ENCODE peak calls at places on chromosomes 1 and 21, in six cellular contexts. F is astrocyte of the spinal cord, Q is GM20000, S is dorsolateral prefrontal cortex, E is lung, X is pancreas. U is an unnamed sample.

GRCh38 chr21:38741976-38742309 is 63.8 kb upstream of the ETS2 start:
- DNase-seq in E (no peak), X (no peak), Q (no peak), S (no peak), F (no peak), U (no peak)

GRCh38 chr1:5575396-5576110 is 416.7 kb downstream of the NPHP4 start:
- DNase-seq in S (no peak), X (no peak), E (no peak), F (no peak), Q (no peak), U (no peak)

GRCh38 chr1:36224537-36225297 is 474 bp downstream of the THRAP3 start:
- DNase-seq in E (peak; percentile 82), Q (peak; percentile 82), X (peak; percentile 90), F (peak; percentile 86), S (no peak), U (peak; percentile 93)

GRCh38 chr1:232084584-232085223 is 458.1 kb downstream of the DISC1 start:
- DNase-seq in E (no peak), S (no peak), X (no peak), F (peak; percentile 16), Q (no peak), U (no peak)

GRCh38 chr1:47371016-47371517 is 37.5 kb downstream of the CMPK1 start:
- DNase-seq in Q (no peak), X (no peak), S (no peak), E (no peak), F (peak; percentile 60), U (no peak)

GRCh38 chr1:93448292-93448982 is 519 bp downstream of the FNBP1L start:
- DNase-seq in X (peak; percentile 87), S (no peak), Q (peak; percentile 53), E (peak; percentile 50), F (peak; percentile 23), U (no peak)

GRCh38 chr21:39313457-39314154 is at the start of gene BRWD1:
- DNase-seq in S (peak; percentile 54), E (peak; percentile 77), Q (peak; percentile 91), F (peak; percentile 89), X (peak; percentile 92), U (peak; percentile 67)

GRCh38 chr1:160748182-160748876 is 9.3 kb downstream of the SLAMF7 start:
- DNase-seq in S (no peak), F (peak; percentile 4), X (no peak), E (no peak), Q (no peak), U (peak; percentile 22)

GRCh38 chr1:207861442-207862177 is 49.3 kb downstream of the CD34 start:
- DNase-seq in S (no peak), X (no peak), F (no peak), E (no peak), Q (peak; percentile 31), U (no peak)

GRCh38 chr21:15379776-15380175 is 315.0 kb upstream of the NRIP1 start:
- DNase-seq in F (no peak), E (no peak), S (no peak), Q (no peak), X (no peak), U (no peak)

GRCh38 chr1:221604948-221605347 is 136.9 kb downstream of the DUSP10 start:
- DNase-seq in X (no peak), E (no peak), S (no peak), Q (no peak), F (no peak), U (no peak)

GRCh38 chr1:112317140-112317539 is 78.9 kb upstream of the CTTNBP2NL start:
- DNase-seq in Q (no peak), X (no peak), F (no peak), S (no peak), E (no peak), U (no peak)

GRCh38 chr21:46117586-46118304 is 19.8 kb downstream of the COL6A2 start:
- DNase-seq in Q (no peak), F (no peak), S (no peak), X (peak; percentile 43), E (no peak), U (no peak)

GRCh38 chr1:41707793-41708192 is 210.9 kb downstream of the HIVEP3 start:
- DNase-seq in E (no peak), Q (no peak), S (no peak), F (no peak), X (no peak), U (no peak)

GRCh38 chr1:163068716-163069115 is 445 bp upstream of the RGS4 start:
- DNase-seq in Q (no peak), S (no peak), X (no peak), F (no peak), E (no peak), U (peak; percentile 47)

GRCh38 chr1:221816899-221817298 is 75.0 kb upstream of the DUSP10 start:
- DNase-seq in Q (no peak), S (no peak), X (no peak), F (peak; percentile 92), E (no peak), U (peak; percentile 95)

GRCh38 chr1:55632058-55632457 is 416.9 kb upstream of the USP24 start:
- DNase-seq in Q (no peak), X (no peak), E (no peak), F (peak; percentile 40), S (no peak), U (peak; percentile 53)

GRCh38 chr1:79396901-79397300 is 390.4 kb upstream of the ADGRL4 start:
- DNase-seq in S (no peak), E (no peak), F (no peak), X (no peak), Q (no peak), U (no peak)
- TF ChIP-seq CTCF in S (no peak), E (no peak), F (no peak), X (no peak), Q (no peak), U (no peak)

GRCh38 chr1:219544163-219544846 is 68.6 kb downstream of the ZC3H11B start:
- DNase-seq in E (no peak), X (no peak), Q (no peak), S (no peak), F (peak; percentile 28), U (no peak)
- TF ChIP-seq CTCF in E (no peak), X (no peak), Q (no peak), S (no peak), F (peak; percentile 12), U (no peak)

GRCh38 chr1:8899046-8899445 is 20.6 kb upstream of the ENO1 start:
- DNase-seq in Q (no peak), F (no peak), S (no peak), E (no peak), X (no peak), U (no peak)

GRCh38 chr1:8903908-8904650 is 25.6 kb upstream of the ENO1 start:
- DNase-seq in X (no peak), S (no peak), Q (no peak), F (peak; percentile 93), E (peak; percentile 76), U (peak; percentile 97)

GRCh38 chr1:8905582-8906191 is 27.2 kb upstream of the ENO1 start:
- DNase-seq in F (no peak), Q (no peak), S (no peak), X (no peak), E (no peak), U (no peak)

GRCh38 chr1:8902765-8903164 is 24.3 kb upstream of the ENO1 start:
- DNase-seq in X (no peak), E (no peak), S (no peak), Q (no peak), F (peak; percentile 28), U (peak; percentile 71)

GRCh38 chr1:8903410-8903809 is 24.9 kb upstream of the ENO1 start:
- DNase-seq in Q (no peak), E (no peak), S (no peak), X (no peak), F (no peak), U (peak; percentile 59)
- TF ChIP-seq CTCF in Q (no peak), E (no peak), S (no peak), X (no peak), F (no peak), U (peak; percentile 23)

GRCh38 chr1:229403573-229403972 is 30.3 kb downstream of the ACTA1 start:
- DNase-seq in S (no peak), Q (no peak), E (no peak), X (no peak), F (no peak), U (no peak)
- TF ChIP-seq CTCF in S (no peak), Q (no peak), E (no peak), X (no peak), F (no peak), U (no peak)

GRCh38 chr1:171204311-171204710 is 19.2 kb downstream of the FMO2 start:
- DNase-seq in E (no peak), X (no peak), Q (no peak), S (no peak), F (no peak), U (no peak)
- TF ChIP-seq CTCF in E (no peak), X (no peak), Q (no peak), S (no peak), F (no peak), U (no peak)

DNA sequence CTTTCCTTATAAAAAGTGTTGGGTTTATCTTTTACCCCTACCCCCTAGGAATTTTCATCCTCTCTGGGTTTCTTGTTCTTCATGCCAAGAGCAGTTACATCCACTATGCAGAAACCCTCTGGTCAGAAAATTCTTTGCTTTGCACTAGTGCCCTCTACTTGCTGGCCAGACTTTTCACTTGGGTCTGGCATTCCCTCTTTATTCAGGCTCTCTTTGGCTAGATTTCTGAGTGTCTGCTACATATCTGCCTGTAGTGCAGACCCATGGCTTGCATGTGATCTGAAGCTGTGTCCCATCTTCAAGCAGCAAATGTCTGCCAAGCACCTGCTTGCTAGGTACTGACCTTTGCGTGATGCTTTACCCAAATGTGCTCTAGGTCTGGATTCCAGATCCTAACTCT is 237.0 kb downstream of the GPATCH2 start:
- DNase-seq in Q (no peak), X (no peak), F (no peak), E (no peak), S (no peak), U (no peak)
- TF ChIP-seq CTCF in Q (no peak), X (no peak), F (peak; percentile 13), E (no peak), S (no peak), U (no peak)

DNA sequence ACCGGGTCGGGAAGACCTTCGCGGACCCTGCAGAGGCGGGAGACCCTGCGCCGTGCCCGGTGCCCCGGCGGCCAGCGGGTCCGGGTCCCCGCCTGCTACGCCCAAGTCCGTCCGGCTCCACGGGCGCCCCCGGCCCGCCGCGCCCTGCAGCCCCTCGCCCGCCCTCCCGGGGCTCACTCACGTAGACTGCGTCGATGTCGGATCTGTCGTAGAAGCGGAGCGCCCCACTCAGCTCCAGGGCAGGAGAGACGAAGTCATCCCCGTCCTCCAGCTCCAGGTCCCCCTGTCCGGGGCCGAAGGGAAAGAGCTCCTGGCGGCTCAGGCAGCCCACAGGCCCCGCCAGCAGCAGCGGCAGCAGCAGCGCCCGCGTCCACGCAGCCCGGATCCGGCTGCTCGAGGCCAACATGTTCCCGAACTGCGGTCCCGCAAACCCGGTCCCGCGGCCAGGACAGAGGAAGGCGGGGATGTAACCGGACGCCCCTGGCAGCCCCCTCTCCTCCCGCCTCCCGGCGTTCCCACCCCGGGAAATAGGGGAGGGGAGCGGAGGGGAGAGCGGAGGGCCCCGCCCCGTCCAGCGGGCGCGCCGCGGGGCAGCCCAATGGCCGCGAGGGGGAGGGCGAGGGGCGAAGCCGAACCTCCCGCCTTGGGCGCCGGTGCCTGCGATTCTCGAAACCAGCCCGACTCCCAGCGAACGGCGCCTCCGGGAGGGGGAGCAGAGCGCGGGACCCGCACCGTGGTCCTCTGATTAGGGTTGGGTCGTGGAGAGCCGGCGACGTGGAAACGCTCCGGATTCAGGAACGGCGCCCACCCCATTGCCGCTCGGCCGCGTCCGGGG is at the start of gene NID1:
- DNase-seq in E (peak; percentile 50), Q (peak; percentile 72), S (no peak), X (peak; percentile 78), F (peak; percentile 88), U (peak; percentile 33)
- TF ChIP-seq CTCF in E (no peak), Q (no peak), S (peak; percentile 28), X (no peak), F (peak; percentile 21), U (peak; percentile 72)

U was measured in HFFc6.